ENCODE peak calls at places on chromosomes 6 and 20, in five cellular contexts. One of them, this sample, is unnamed.

GRCh38 chr6:122265755-122266154 is 133.7 kb upstream of the HSF2 start:
- DNase-seq in K562: no peak
- DNase-seq in HCT116: no peak
- DNase-seq in HepG2: no peak
- DNase-seq in T47D: no peak
- DNase-seq in this sample: no peak

GRCh38 chr20:8664778-8665177 is 404.1 kb upstream of the PLCB4 start:
- DNase-seq in K562: no peak
- DNase-seq in HCT116: peak
- DNase-seq in T47D: no peak
- DNase-seq in HepG2: no peak
- DNase-seq in this sample: no peak

GRCh38 chr6:144582939-144583613 is 297.9 kb downstream of the UTRN start:
- DNase-seq in K562: no peak
- DNase-seq in HCT116: no peak
- DNase-seq in T47D: peak
- DNase-seq in HepG2: no peak
- DNase-seq in this sample: peak

GRCh38 chr6:21946298-21946783 is 350.5 kb downstream of the PRL start:
- DNase-seq in T47D: no peak
- DNase-seq in HepG2: no peak
- DNase-seq in HCT116: no peak
- DNase-seq in K562: no peak
- DNase-seq in this sample: no peak

GRCh38 chr6:3426091-3426780 is 30.6 kb downstream of the SLC22A23 start:
- DNase-seq in HepG2: no peak
- DNase-seq in T47D: no peak
- DNase-seq in HCT116: no peak
- DNase-seq in K562: no peak
- DNase-seq in this sample: no peak

GRCh38 chr6:26022166-26022510 is 59.5 kb downstream of the TRIM38 start:
- DNase-seq in K562: peak
- DNase-seq in HCT116: peak
- DNase-seq in T47D: peak
- DNase-seq in HepG2: no peak
- DNase-seq in this sample: peak

GRCh38 chr6:91633374-91634184 is 1046.7 kb upstream of the MAP3K7 start:
- DNase-seq in HepG2: no peak
- DNase-seq in HCT116: no peak
- DNase-seq in T47D: no peak
- DNase-seq in K562: no peak
- DNase-seq in this sample: no peak

GRCh38 chr6:81995548-81996289 is 243.2 kb upstream of the TENT5A start:
- DNase-seq in HepG2: no peak
- DNase-seq in K562: no peak
- DNase-seq in HCT116: no peak
- DNase-seq in T47D: no peak
- DNase-seq in this sample: no peak

GRCh38 chr20:13302647-13303425 is 81.8 kb downstream of the ISM1 start:
- DNase-seq in T47D: peak
- DNase-seq in HCT116: peak
- DNase-seq in K562: peak
- DNase-seq in HepG2: peak
- DNase-seq in this sample: no peak

GRCh38 chr6:161496941-161497340 is 223.1 kb upstream of the AGPAT4 start:
- DNase-seq in T47D: no peak
- DNase-seq in K562: no peak
- DNase-seq in HCT116: no peak
- DNase-seq in HepG2: no peak
- DNase-seq in this sample: no peak

GRCh38 chr20:41956316-41957050 is 338.3 kb upstream of the CHD6 start:
- DNase-seq in HepG2: peak
- DNase-seq in T47D: peak
- DNase-seq in HCT116: no peak
- DNase-seq in K562: peak
- DNase-seq in this sample: no peak

GRCh38 chr6:6455272-6455671 is 133.2 kb upstream of the LY86 start:
- DNase-seq in HepG2: no peak
- DNase-seq in HCT116: no peak
- DNase-seq in K562: no peak
- DNase-seq in T47D: no peak
- DNase-seq in this sample: no peak

GRCh38 chr20:37393863-37394542 is 48.1 kb downstream of the SRC start:
- DNase-seq in HCT116: no peak
- DNase-seq in K562: no peak
- DNase-seq in HepG2: no peak
- DNase-seq in T47D: no peak
- DNase-seq in this sample: no peak

GRCh38 chr20:3681931-3682820 is at the start of gene ADAM33:
- DNase-seq in HCT116: no peak
- DNase-seq in K562: peak
- DNase-seq in T47D: no peak
- DNase-seq in HepG2: no peak
- DNase-seq in this sample: no peak

GRCh38 chr6:16821834-16822264 is 60.6 kb upstream of the ATXN1 start:
- DNase-seq in T47D: no peak
- DNase-seq in K562: no peak
- DNase-seq in HepG2: peak
- DNase-seq in HCT116: no peak
- DNase-seq in this sample: no peak

GRCh38 chr6:18978330-18979128 is 591.4 kb downstream of the RNF144B start:
- DNase-seq in HepG2: peak
- DNase-seq in K562: no peak
- DNase-seq in T47D: peak
- DNase-seq in HCT116: no peak
- DNase-seq in this sample: no peak

GRCh38 chr6:42141603-42142117 is 760 bp downstream of the C6orf132 start:
- DNase-seq in K562: no peak
- DNase-seq in HepG2: no peak
- DNase-seq in T47D: no peak
- DNase-seq in HCT116: no peak
- DNase-seq in this sample: no peak

GRCh38 chr6:150336708-150337107 is 32.1 kb upstream of the IYD start:
- DNase-seq in T47D: no peak
- DNase-seq in K562: no peak
- DNase-seq in HCT116: no peak
- DNase-seq in HepG2: no peak
- DNase-seq in this sample: no peak

GRCh38 chr6:150332939-150333591 is 35.7 kb upstream of the IYD start:
- DNase-seq in K562: peak
- DNase-seq in HCT116: no peak
- DNase-seq in HepG2: no peak
- DNase-seq in T47D: no peak
- DNase-seq in this sample: no peak

GRCh38 chr6:150336299-150336698 is 32.5 kb upstream of the IYD start:
- DNase-seq in HepG2: no peak
- DNase-seq in HCT116: peak
- DNase-seq in T47D: peak
- DNase-seq in K562: no peak
- DNase-seq in this sample: peak

GRCh38 chr6:150333592-150333954 is 35.2 kb upstream of the IYD start:
- DNase-seq in T47D: no peak
- DNase-seq in HCT116: no peak
- DNase-seq in HepG2: no peak
- DNase-seq in K562: no peak
- DNase-seq in this sample: no peak

DNA sequence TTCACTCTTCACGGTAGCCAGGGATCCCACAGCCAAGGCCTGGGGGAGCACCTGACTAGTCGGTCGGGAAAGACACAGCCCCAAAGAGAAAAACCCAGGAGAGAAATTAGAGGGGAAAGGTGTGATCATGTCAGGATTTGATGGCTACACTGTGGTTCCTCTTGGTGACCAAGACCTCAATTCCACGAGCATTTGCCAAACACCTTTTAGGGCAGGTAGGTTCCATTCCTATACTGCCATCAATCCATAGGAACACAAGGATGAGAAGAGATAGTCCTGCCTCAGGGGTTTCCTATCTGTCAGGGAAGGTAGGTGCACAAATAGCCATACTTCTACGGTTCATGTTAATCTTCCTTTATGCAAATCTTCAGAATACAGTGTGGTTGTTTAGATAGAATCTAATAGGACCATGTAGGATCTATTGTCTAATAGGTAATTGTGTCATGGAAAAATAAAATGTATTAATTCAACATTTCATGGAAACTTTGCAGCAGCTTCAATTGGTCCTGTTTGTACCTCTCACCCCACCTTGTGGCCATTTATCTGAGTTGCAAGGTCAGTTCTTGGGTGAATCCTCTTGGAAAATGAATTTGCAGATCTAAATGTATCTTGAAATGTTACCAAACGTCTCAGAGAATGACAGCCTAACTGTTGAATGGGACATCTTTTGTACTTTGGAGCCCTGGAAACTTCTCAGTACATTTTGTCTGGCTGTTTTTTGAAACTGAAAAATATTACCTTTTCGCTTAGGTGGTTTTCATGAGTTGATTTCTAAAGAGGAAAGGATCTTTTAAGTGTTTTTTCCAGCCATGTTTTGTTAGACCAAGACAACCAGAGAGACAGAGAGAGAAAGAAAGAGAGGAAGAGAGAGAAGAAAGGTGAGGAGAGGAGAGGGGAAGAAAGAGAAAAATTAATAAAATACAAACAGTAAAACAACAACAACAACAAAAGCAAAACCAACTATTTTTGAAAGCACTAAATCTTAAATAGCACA is 33.7 kb upstream of the IYD start:
- DNase-seq in K562: peak
- DNase-seq in HepG2: peak
- DNase-seq in HCT116: peak
- DNase-seq in T47D: peak
- DNase-seq in this sample: no peak
- TF ChIP-seq JUND in K562: no peak
- TF ChIP-seq JUND in HepG2: no peak
- TF ChIP-seq JUND in HCT116: no peak
- TF ChIP-seq JUND in T47D: no peak
- TF ChIP-seq JUND in this sample: no peak

GRCh38 chr6:119273799-119274595 is 75.6 kb downstream of the MAN1A1 start:
- DNase-seq in K562: no peak
- DNase-seq in HepG2: no peak
- DNase-seq in HCT116: no peak
- DNase-seq in T47D: no peak
- DNase-seq in this sample: no peak
- TF ChIP-seq JUND in K562: no peak
- TF ChIP-seq JUND in HepG2: no peak
- TF ChIP-seq JUND in HCT116: no peak
- TF ChIP-seq JUND in T47D: no peak
- TF ChIP-seq JUND in this sample: no peak

DNA sequence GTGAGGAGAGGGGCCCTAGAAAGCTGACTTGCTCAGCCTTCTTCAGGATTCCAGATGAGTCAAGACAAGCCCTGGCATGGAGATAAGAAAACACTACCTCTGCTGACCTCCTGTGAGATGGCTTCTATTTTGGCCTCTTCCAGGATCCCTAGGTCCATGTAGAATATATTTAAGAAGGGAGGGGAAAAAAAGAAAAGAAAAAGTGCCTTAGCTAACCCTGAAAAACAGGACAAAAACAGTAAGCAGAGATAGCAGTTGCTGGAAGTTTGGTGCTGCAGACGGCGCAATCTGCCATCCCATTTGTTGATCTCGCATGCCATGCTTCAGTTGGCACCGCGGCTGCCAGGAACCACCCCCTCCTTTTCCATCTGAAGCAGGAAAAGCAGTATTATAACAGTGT is 100.0 kb downstream of the ARMC2 start:
- DNase-seq in HepG2: no peak
- DNase-seq in HCT116: no peak
- DNase-seq in T47D: peak
- DNase-seq in K562: no peak
- DNase-seq in this sample: no peak
- TF ChIP-seq JUND in HepG2: no peak
- TF ChIP-seq JUND in HCT116: no peak
- TF ChIP-seq JUND in T47D: no peak
- TF ChIP-seq JUND in K562: no peak
- TF ChIP-seq JUND in this sample: no peak

DNA sequence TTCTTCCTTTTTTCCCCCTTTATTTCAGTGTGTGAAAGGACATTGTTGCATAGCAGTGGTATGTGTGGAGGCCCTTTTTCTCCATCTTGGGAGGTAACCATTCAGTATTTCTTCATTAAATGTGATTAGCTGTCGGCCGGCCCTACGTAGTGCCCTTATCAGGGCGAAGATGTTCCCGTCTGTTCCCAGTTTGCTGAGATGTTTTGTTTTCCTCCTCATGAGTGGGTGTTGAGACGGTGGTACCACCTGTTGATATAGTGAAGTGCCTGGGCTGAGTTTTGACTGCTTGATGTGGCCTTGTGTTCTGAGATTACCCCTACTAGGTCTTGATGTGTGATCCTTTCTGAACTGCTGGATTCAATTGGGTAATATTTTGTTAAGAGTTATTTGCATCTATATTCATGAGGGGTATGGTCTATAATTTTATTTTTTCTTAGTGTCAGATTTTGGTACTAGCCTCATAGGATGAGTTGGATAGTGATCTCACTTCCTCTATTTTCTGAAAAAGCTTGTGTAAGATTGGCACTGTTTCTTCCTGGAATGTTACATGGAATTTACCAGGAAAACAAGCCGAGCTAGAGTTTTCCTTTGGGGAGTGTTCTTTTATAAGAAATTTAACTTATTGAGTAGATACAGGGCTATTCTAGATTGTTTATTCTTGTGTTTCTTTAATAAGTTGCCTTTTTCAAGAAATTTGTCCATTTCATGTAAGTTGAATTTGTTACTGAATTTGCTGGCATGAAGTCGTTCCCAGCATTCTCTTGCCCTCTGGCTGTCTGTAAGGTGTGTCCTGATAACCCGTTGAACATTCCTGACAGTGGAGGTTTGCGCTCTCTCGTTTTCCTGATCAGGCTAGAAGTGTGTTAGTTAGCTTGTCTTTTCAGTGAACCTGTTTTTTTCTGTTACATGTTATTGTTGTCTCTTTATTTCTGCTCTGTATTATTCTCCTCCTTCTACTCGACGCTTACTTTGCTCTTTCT is 4.3 kb downstream of the MTG2 start:
- DNase-seq in HCT116: no peak
- DNase-seq in T47D: no peak
- DNase-seq in K562: no peak
- DNase-seq in HepG2: no peak
- DNase-seq in this sample: no peak
- TF ChIP-seq JUND in HCT116: no peak
- TF ChIP-seq JUND in T47D: no peak
- TF ChIP-seq JUND in K562: no peak
- TF ChIP-seq JUND in HepG2: no peak
- TF ChIP-seq JUND in this sample: no peak

DNA sequence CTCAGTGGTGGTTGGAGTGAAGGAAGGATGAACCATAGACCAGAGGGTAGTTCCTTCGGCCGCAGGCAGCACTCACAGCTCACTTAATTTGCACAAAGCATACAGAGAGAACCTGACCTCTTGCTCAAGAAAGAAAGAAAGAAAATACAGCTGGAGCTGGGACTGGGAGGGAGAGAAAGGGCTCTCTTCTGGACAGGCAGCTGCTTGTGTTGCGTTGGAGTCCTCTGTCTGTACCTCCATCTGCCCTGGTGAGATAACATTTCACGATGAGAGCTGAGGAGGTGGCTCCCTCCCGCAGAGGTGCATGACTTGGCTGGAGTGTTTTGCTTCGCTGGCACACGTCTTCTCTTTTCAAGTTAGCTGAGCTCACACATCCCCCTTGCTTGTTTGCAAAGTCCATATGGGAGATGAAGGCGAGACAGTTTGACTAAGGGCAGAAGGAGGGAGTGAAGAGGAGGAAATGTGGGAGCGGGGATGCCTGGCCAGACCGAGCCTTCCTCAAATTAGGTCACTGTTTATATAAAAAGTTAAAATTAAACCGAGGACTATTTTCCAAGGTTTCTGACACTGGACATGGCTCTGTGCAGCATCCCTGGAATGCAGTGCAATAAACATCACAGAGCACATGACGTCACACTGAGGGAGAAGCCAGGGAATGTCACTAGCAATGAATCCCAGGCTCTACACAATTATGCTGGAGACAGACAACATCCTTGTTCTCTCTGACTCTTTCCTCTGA is 359.4 kb downstream of the CD83 start:
- DNase-seq in HCT116: no peak
- DNase-seq in HepG2: no peak
- DNase-seq in K562: peak
- DNase-seq in T47D: peak
- DNase-seq in this sample: no peak
- TF ChIP-seq JUND in HCT116: no peak
- TF ChIP-seq JUND in HepG2: no peak
- TF ChIP-seq JUND in K562: peak
- TF ChIP-seq JUND in T47D: no peak
- TF ChIP-seq JUND in this sample: no peak